ENCODE peak calls at places on chromosomes 11 and 22, in eight cellular contexts. K is omental fat pad, T is IMR-90, F is fibroblast of lung, Q is HCT116, Y is A549, R is foreskin fibroblast, O is Caco-2. N is an unnamed sample.

GRCh38 chr11:70637186-70637800 is 239.0 kb downstream of the CTTN start:
- DNase-seq in K (no peak), T (no peak), F (no peak), Q (no peak), Y (no peak), R (no peak), O (no peak), N (no peak)

GRCh38 chr22:17086750-17087149 is 1.9 kb downstream of the IL17RA start:
- DNase-seq in K (no peak), T (no peak), F (no peak), Q (no peak), Y (no peak), R (peak), O (no peak), N (no peak)

GRCh38 chr22:28019360-28019759 is 100.3 kb upstream of the PITPNB start:
- DNase-seq in K (peak), T (no peak), F (no peak), Q (no peak), Y (no peak), R (peak), O (peak), N (no peak)

GRCh38 chr11:17381156-17381555 is 7.3 kb downstream of the KCNJ11 start:
- DNase-seq in K (no peak), T (peak), F (no peak), Q (no peak), Y (no peak), R (peak), O (no peak), N (no peak)

GRCh38 chr11:18322818-18323570 is 627 bp downstream of the GTF2H1 start:
- DNase-seq in K (no peak), T (no peak), F (no peak), Q (no peak), Y (peak), R (no peak), O (no peak), N (no peak)

GRCh38 chr11:64888761-64889511 is 10.5 kb upstream of the EHD1 start:
- DNase-seq in K (no peak), T (no peak), F (no peak), Q (no peak), Y (peak), R (no peak), O (peak), N (no peak)

GRCh38 chr22:36350751-36351594 is 36.8 kb downstream of the MYH9 start:
- DNase-seq in K (no peak), T (peak), F (peak), Q (no peak), Y (peak), R (peak), O (no peak), N (no peak)

GRCh38 chr11:107719557-107720304 is 7.9 kb upstream of the SLN start:
- DNase-seq in K (no peak), T (no peak), F (no peak), Q (no peak), Y (no peak), R (no peak), O (no peak), N (no peak)

GRCh38 chr22:38783095-38783710 is 10.7 kb downstream of the DNAL4 start:
- DNase-seq in K (no peak), T (no peak), F (no peak), Q (no peak), Y (no peak), R (no peak), O (no peak), N (no peak)

GRCh38 chr22:42967933-42968332 is 47.0 kb downstream of the PACSIN2 start:
- DNase-seq in K (no peak), T (no peak), F (no peak), Q (no peak), Y (no peak), R (peak), O (no peak), N (no peak)

GRCh38 chr11:36631704-36632287 is 33.8 kb upstream of the RAG2 start:
- DNase-seq in K (no peak), T (no peak), F (no peak), Q (no peak), Y (no peak), R (no peak), O (no peak), N (no peak)

GRCh38 chr11:92409347-92409746 is 184.7 kb downstream of the FAT3 start:
- DNase-seq in K (no peak), T (no peak), F (no peak), Q (no peak), Y (no peak), R (no peak), O (no peak), N (no peak)

GRCh38 chr11:92870241-92870826 is 99.1 kb upstream of the MTNR1B start:
- DNase-seq in K (no peak), T (peak), F (no peak), Q (no peak), Y (no peak), R (no peak), O (no peak), N (peak)

GRCh38 chr11:126797801-126798200 is 202.8 kb downstream of the KIRREL3 start:
- DNase-seq in K (no peak), T (no peak), F (no peak), Q (no peak), Y (no peak), R (peak), O (no peak), N (no peak)

GRCh38 chr11:110134120-110134519 is 40.9 kb downstream of the ZC3H12C start:
- DNase-seq in K (no peak), T (no peak), F (no peak), Q (no peak), Y (no peak), R (peak), O (no peak), N (no peak)

GRCh38 chr22:43001271-43002197 is 13.4 kb downstream of the PACSIN2 start:
- DNase-seq in K (no peak), T (no peak), F (peak), Q (no peak), Y (no peak), R (peak), O (no peak), N (no peak)

GRCh38 chr22:37604875-37605274 is 3.8 kb upstream of the GGA1 start:
- DNase-seq in K (no peak), T (no peak), F (no peak), Q (no peak), Y (no peak), R (no peak), O (no peak), N (no peak)

GRCh38 chr11:71098776-71099175 is 153.6 kb downstream of the SHANK2 start:
- DNase-seq in K (no peak), T (no peak), F (no peak), Q (no peak), Y (no peak), R (no peak), O (no peak), N (no peak)

GRCh38 chr11:60589611-60590010 is 74.4 kb downstream of the MS4A13 start:
- DNase-seq in K (no peak), T (no peak), F (no peak), Q (peak), Y (no peak), R (no peak), O (no peak), N (no peak)
- TF ChIP-seq CTCF in K (no peak), T (peak), F (no peak), Q (peak), Y (no peak), R (no peak), O (peak), N (no peak)

GRCh38 chr11:78417888-78418583 is 416 bp upstream of the GAB2 start:
- DNase-seq in K (peak), T (peak), F (peak), Q (peak), Y (peak), R (peak), O (peak), N (no peak)
- TF ChIP-seq CTCF in K (no peak), T (peak), F (no peak), Q (peak), Y (no peak), R (no peak), O (peak), N (no peak)

DNA sequence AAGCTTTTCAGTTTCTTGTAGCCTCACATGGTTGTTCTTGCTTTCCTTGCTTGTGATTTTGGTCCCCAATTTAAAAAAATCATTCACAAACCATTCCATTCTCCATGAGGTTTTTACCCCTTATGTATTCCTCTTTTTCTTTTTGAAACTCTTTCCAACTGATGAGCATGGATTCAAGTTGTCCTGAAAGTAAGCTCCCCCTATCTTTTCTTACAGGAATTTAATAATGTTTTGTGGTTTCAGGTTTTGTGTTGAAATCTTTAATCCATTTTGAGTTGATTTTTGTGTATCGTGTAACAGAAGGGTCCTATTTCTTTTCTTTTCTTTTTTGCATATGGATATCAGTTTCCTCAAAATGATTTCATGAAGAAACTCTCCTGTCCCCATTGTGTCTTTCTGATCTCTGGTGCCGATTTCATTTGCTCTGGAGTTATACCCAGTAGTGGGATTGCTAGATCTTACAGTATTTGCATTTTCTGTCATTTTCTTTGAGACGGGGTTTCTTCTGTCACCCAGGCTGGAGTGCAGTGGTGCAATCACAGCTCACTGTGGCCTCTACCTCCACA is 58.5 kb downstream of the LRRC74B start:
- DNase-seq in K (no peak), T (no peak), F (no peak), Q (no peak), Y (no peak), R (no peak), O (no peak), N (no peak)
- TF ChIP-seq CTCF in K (no peak), T (no peak), F (no peak), Q (peak), Y (no peak), R (no peak), O (no peak), N (no peak)

DNA sequence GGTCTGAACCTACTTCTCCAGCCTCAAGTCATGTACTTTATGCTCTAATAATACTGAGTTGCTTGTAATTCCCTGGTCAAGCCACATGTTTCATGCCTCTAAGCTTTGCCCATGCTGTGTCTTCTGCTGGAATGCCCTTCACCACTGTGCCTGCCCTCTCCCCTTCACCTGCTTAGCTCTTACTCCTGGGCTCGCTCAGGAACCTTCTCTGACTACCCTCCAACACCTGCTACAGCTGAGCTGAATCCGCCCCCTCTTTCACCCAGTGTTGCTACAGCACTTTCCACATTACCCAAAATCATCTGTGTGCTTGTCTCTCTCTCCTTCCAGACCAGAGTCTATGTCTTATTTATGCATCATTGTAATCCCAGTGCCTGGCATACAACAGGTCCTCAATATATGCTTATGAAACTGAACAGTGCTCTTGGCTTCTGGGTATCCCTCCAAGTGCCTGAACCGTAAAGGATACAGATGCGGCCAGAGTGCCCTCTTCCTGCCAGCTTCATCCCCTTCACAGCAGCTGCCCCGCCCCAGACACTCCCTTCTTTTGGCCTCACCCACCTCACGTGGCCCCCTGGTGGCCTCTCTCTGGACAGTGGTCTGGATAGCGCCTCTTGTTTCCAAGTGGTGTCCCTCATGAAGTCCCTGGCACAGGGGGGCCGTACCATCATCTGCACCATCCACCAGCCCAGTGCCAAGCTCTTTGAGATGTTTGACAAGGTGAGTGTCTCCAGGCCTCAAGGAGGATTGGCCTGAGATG is 7.1 kb downstream of the ABCG4 start:
- DNase-seq in K (no peak), T (no peak), F (no peak), Q (peak), Y (peak), R (no peak), O (peak), N (no peak)
- TF ChIP-seq CTCF in K (no peak), T (peak), F (no peak), Q (peak), Y (no peak), R (peak), O (peak), N (peak)

GRCh38 chr11:112961751-112962747 is 829 bp downstream of the NCAM1 start:
- DNase-seq in K (no peak), T (no peak), F (peak), Q (no peak), Y (no peak), R (peak), O (no peak), N (no peak)

GRCh38 chr11:112962854-112963367 is 1.7 kb downstream of the NCAM1 start:
- DNase-seq in K (no peak), T (no peak), F (peak), Q (no peak), Y (no peak), R (peak), O (no peak), N (no peak)

GRCh38 chr11:112963368-112963955 is 2.2 kb downstream of the NCAM1 start:
- DNase-seq in K (no peak), T (no peak), F (no peak), Q (no peak), Y (no peak), R (no peak), O (no peak), N (no peak)

GRCh38 chr11:112961146-112961668 is at the start of gene NCAM1:
- DNase-seq in K (no peak), T (peak), F (peak), Q (peak), Y (peak), R (peak), O (peak), N (peak)

GRCh38 chr11:112958670-112959069 is 2.5 kb upstream of the NCAM1 start:
- DNase-seq in K (no peak), T (no peak), F (peak), Q (no peak), Y (peak), R (peak), O (no peak), N (peak)
- TF ChIP-seq CTCF in K (no peak), T (no peak), F (no peak), Q (no peak), Y (no peak), R (peak), O (peak), N (peak)

GRCh38 chr11:74091549-74091948 is 79.3 kb downstream of the C2CD3 start:
- DNase-seq in K (no peak), T (no peak), F (no peak), Q (no peak), Y (no peak), R (no peak), O (no peak), N (no peak)

GRCh38 chr11:74086242-74086884 is 77.5 kb upstream of the UCP3 start:
- DNase-seq in K (no peak), T (no peak), F (no peak), Q (no peak), Y (no peak), R (no peak), O (no peak), N (no peak)

GRCh38 chr11:74092425-74092824 is 78.4 kb downstream of the C2CD3 start:
- DNase-seq in K (no peak), T (no peak), F (no peak), Q (no peak), Y (no peak), R (no peak), O (no peak), N (no peak)

GRCh38 chr11:74094393-74094792 is 76.4 kb downstream of the C2CD3 start:
- DNase-seq in K (no peak), T (no peak), F (no peak), Q (no peak), Y (no peak), R (no peak), O (no peak), N (no peak)

GRCh38 chr11:74090701-74091100 is 80.1 kb downstream of the C2CD3 start:
- DNase-seq in K (no peak), T (peak), F (peak), Q (no peak), Y (peak), R (peak), O (peak), N (no peak)
- TF ChIP-seq CTCF in K (no peak), T (peak), F (peak), Q (peak), Y (peak), R (peak), O (peak), N (peak)

DNA sequence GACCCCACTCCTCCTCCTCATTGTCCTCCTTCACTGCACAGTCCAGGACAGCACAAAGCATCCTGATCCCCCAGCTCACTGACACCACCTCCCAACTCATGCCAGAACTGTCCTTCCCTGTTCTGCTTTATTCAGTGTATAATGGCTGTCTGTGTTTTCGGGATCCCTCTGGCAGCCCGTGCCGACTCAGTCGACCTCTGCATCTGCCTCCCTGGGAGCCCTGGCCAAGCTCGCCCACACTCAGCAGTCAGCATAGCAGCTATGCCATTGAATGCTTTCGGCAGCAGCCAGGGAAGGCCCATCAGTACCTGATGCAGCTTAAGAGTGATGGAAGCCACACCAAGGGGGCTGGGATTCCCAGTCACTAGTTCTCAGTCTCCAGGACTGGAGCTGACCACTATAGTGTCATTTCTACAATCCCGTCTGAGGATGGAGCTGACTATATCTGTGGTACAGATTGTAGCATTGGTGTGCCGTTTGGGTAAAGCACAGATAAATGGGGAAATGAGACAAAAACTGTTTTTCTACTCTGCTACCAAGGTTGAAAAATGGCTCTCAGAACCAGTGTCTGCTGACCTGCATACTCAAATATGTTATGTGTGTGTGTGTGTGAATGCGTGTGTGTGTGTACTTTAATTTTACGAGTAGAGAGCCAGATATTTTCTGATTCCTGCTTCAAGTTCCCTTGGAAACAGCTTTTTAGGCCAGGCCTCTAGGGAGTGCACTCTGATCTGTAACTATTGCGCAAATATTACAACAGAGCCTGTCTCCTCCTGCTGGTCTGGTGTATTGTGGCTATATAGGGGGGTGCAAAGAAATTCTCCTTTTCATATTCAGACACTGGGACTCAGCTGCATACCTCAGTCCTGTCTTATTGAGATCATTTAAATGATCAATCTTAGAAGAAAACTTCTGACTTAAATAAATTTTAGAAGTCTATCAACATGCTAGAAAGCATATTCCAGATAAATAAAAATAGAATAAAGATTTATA is 78.8 kb upstream of the TOP3B start:
- DNase-seq in K (no peak), T (peak), F (peak), Q (peak), Y (peak), R (peak), O (peak), N (peak)
- TF ChIP-seq CTCF in K (no peak), T (peak), F (peak), Q (peak), Y (peak), R (peak), O (peak), N (no peak)

GRCh38 chr11:120918257-120918656 is 105.6 kb upstream of the TBCEL start:
- DNase-seq in K (no peak), T (no peak), F (no peak), Q (no peak), Y (no peak), R (no peak), O (no peak), N (no peak)

GRCh38 chr11:120919045-120919444 is 104.9 kb upstream of the TBCEL start:
- DNase-seq in K (no peak), T (no peak), F (no peak), Q (no peak), Y (no peak), R (no peak), O (no peak), N (no peak)

GRCh38 chr11:120914021-120914420 is 109.9 kb upstream of the TBCEL start:
- DNase-seq in K (no peak), T (no peak), F (no peak), Q (no peak), Y (no peak), R (no peak), O (no peak), N (no peak)

GRCh38 chr11:120912915-120913314 is 111.0 kb upstream of the TBCEL start:
- DNase-seq in K (no peak), T (no peak), F (no peak), Q (no peak), Y (no peak), R (no peak), O (no peak), N (no peak)

DNA sequence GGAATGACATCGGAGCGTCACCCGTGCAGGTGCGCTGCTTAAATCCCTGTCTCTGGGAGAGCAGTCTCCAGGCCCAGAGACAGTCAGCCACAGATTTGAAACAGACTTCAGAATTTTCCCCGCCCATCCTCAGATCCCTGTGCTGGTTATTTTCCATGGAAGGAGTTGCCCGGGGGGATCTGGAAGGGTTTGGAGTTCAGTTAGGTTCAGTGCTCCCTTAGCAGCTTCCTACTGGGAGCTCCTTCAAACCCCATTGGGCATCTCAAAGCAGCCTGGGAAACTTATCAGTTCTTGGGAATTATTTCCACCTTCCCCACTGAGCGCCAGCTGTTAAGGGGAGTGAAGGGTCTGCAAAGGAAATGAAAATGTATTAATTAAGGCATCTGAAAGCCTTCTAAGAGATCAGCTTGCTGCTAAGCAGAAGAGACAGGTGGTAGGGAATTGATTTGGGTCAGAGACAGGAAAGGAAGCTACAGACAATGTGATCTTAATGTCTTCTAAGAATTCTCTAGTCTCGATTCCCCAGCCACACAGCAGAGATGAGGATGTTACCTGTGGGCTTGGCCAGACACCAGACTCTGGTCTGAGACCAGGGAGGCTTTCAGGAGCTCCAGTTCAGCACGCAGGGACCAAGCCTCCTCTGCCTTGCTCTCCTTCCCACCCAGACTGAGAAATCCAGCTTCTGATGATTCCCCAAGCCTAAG is 106.2 kb upstream of the TBCEL start:
- DNase-seq in K (no peak), T (no peak), F (no peak), Q (no peak), Y (no peak), R (no peak), O (no peak), N (no peak)
- TF ChIP-seq CTCF in K (no peak), T (no peak), F (no peak), Q (no peak), Y (no peak), R (no peak), O (no peak), N (no peak)

GRCh38 chr11:76935030-76935429 is 74.3 kb downstream of the ACER3 start:
- DNase-seq in K (no peak), T (no peak), F (peak), Q (no peak), Y (peak), R (peak), O (no peak), N (no peak)
- TF ChIP-seq CTCF in K (no peak), T (no peak), F (no peak), Q (no peak), Y (no peak), R (no peak), O (no peak), N (no peak)

N was measured in AG09309.